ENCODE peak calls at places on chromosomes 16 and 17, in four cellular contexts. One of them, this sample, is unnamed. For H3K9me3 and H3K4me1, the result is how much of the 10 kb centered on the place peaks cover.

GRCh38 chr16:8963010-8963824 is 489 bp downstream of the USP7 start:
- DNase-seq in heart left ventricle: no peak
- DNase-seq in ovary: peak
- DNase-seq in H1: peak
- DNase-seq in this sample: no peak

GRCh38 chr17:78668847-78669246 is 91.7 kb upstream of the DNAH17 start:
- DNase-seq in ovary: no peak
- DNase-seq in heart left ventricle: no peak
- DNase-seq in H1: no peak
- DNase-seq in this sample: no peak

GRCh38 chr17:72184805-72185204 is 64.0 kb downstream of the SOX9 start:
- DNase-seq in heart left ventricle: peak
- DNase-seq in ovary: no peak
- DNase-seq in H1: no peak
- DNase-seq in this sample: no peak

GRCh38 chr17:38459556-38459955 is 31.3 kb downstream of the ARHGAP23 start:
- DNase-seq in heart left ventricle: peak
- DNase-seq in ovary: no peak
- DNase-seq in H1: no peak
- DNase-seq in this sample: no peak

GRCh38 chr17:39740357-39741111 is 2.8 kb downstream of the GRB7 start:
- DNase-seq in heart left ventricle: no peak
- DNase-seq in ovary: no peak
- DNase-seq in H1: peak
- DNase-seq in this sample: no peak

GRCh38 chr16:27778926-27779570 is 229.1 kb downstream of the KATNIP start:
- DNase-seq in ovary: no peak
- DNase-seq in H1: no peak
- DNase-seq in heart left ventricle: no peak
- DNase-seq in this sample: no peak

GRCh38 chr16:57637424-57637823 is 9.0 kb downstream of the ADGRG1 start:
- DNase-seq in heart left ventricle: peak
- DNase-seq in H1: no peak
- DNase-seq in ovary: no peak
- DNase-seq in this sample: peak

GRCh38 chr17:73343168-73343634 is 31.4 kb upstream of the CDC42EP4 start:
- DNase-seq in H1: peak
- DNase-seq in ovary: peak
- DNase-seq in heart left ventricle: peak
- DNase-seq in this sample: peak

GRCh38 chr17:2213291-2213960 is 90.2 kb downstream of the SMG6 start:
- DNase-seq in ovary: no peak
- DNase-seq in heart left ventricle: no peak
- DNase-seq in H1: no peak
- DNase-seq in this sample: no peak

GRCh38 chr17:2926019-2926650 is 129.9 kb downstream of the RAP1GAP2 start:
- DNase-seq in heart left ventricle: no peak
- DNase-seq in ovary: no peak
- DNase-seq in H1: no peak
- DNase-seq in this sample: no peak

GRCh38 chr16:51112311-51112710 is 38.8 kb downstream of the SALL1 start:
- DNase-seq in heart left ventricle: no peak
- DNase-seq in H1: no peak
- DNase-seq in ovary: no peak
- DNase-seq in this sample: no peak

GRCh38 chr16:51113254-51114125 is 37.6 kb downstream of the SALL1 start:
- DNase-seq in H1: no peak
- DNase-seq in heart left ventricle: no peak
- DNase-seq in ovary: no peak
- DNase-seq in this sample: no peak

GRCh38 chr16:51119576-51120288 is 31.3 kb downstream of the SALL1 start:
- DNase-seq in H1: no peak
- DNase-seq in ovary: no peak
- DNase-seq in heart left ventricle: no peak
- DNase-seq in this sample: no peak

GRCh38 chr16:51114369-51114768 is 36.7 kb downstream of the SALL1 start:
- DNase-seq in ovary: no peak
- DNase-seq in heart left ventricle: no peak
- DNase-seq in H1: no peak
- DNase-seq in this sample: no peak

DNA sequence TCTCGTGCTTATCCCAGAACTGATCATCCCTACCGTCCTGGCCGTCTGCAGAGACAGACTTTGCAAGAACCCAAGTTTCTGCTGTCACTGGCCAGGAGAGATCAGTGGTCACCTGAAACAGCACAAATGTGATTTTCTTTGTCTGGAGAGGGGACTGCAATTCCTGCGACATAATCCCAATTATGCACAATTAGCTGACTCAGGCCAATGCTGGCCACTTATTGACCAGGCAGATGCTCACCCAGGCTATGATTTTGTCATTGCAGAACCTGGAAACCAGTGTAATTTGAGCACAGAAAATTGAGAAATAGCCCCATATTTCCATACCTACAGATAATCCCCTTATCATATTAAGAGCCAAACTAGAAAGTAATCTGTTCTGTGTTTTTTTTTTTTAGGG is 34.7 kb downstream of the SALL1 start:
- DNase-seq in H1: no peak
- DNase-seq in heart left ventricle: no peak
- DNase-seq in ovary: no peak
- DNase-seq in this sample: no peak
- H3K4me3 ChIP-seq in H1: no peak
- H3K4me3 ChIP-seq in heart left ventricle: no peak
- H3K4me3 ChIP-seq in ovary: no peak
- H3K4me3 ChIP-seq in this sample: no peak

GRCh38 chr17:37359682-37360188 is 16.1 kb upstream of the C17orf78 start:
- DNase-seq in H1: no peak
- DNase-seq in ovary: peak
- DNase-seq in heart left ventricle: no peak
- DNase-seq in this sample: no peak

GRCh38 chr17:37358098-37358829 is 17.5 kb upstream of the C17orf78 start:
- DNase-seq in heart left ventricle: peak
- DNase-seq in ovary: peak
- DNase-seq in H1: peak
- DNase-seq in this sample: peak

GRCh38 chr17:37360632-37361031 is 15.2 kb upstream of the C17orf78 start:
- DNase-seq in heart left ventricle: no peak
- DNase-seq in ovary: no peak
- DNase-seq in H1: no peak
- DNase-seq in this sample: no peak

GRCh38 chr17:37361543-37361942 is 14.2 kb upstream of the C17orf78 start:
- DNase-seq in H1: no peak
- DNase-seq in ovary: no peak
- DNase-seq in heart left ventricle: no peak
- DNase-seq in this sample: no peak

GRCh38 chr17:37358830-37359681 is 16.7 kb upstream of the C17orf78 start:
- DNase-seq in ovary: peak
- DNase-seq in H1: peak
- DNase-seq in heart left ventricle: peak
- DNase-seq in this sample: peak
- H3K9me3 ChIP-seq in ovary: under half
- H3K9me3 ChIP-seq in H1: under half
- H3K9me3 ChIP-seq in heart left ventricle: under half
- H3K9me3 ChIP-seq in this sample: under half

GRCh38 chr16:85195271-85195647 is 83.0 kb upstream of the CIBAR2 start:
- DNase-seq in heart left ventricle: no peak
- DNase-seq in ovary: no peak
- DNase-seq in H1: no peak
- DNase-seq in this sample: no peak
- H3K4me1 ChIP-seq in heart left ventricle: under half
- H3K4me1 ChIP-seq in ovary: under half
- H3K4me1 ChIP-seq in H1: under half
- H3K4me1 ChIP-seq in this sample: under half

DNA sequence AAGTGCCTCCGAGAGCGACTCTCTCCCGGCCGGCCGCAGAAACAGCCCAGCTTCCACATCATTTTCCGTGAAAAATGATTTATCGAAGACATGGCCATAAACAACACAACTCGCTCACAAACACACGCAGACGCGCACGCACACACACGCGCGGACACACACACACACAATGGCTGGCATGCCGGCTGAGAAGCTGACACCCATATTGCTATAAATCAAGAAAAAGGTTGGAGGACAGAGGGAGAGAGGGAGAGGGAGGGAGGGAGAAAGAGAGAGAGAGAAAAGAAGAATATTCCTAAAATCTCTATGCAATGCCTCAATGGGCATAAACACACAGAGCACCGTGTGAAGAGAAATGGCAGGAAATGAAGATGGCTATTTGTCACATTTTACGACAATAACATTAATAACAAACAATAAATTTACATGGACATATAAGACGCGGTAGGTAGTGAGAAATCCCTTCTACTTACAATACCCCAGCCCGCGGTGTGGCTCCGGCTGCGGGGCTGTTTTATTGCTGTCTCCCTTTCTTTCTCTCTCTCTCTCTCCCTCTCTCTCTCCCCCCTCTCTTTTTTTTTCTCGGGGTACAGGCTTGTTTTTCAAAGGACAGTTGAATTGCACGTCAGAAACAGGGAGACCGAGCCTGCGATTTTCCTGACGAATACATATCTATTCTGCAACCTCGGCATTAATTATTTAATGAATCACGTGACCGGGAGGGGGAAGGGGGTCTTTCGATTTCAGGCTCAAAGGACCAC is 9.5 kb downstream of the HOXB4 start:
- DNase-seq in ovary: no peak
- DNase-seq in heart left ventricle: no peak
- DNase-seq in H1: no peak
- DNase-seq in this sample: no peak
- H3K4me3 ChIP-seq in ovary: no peak
- H3K4me3 ChIP-seq in heart left ventricle: no peak
- H3K4me3 ChIP-seq in H1: no peak
- H3K4me3 ChIP-seq in this sample: no peak

DNA sequence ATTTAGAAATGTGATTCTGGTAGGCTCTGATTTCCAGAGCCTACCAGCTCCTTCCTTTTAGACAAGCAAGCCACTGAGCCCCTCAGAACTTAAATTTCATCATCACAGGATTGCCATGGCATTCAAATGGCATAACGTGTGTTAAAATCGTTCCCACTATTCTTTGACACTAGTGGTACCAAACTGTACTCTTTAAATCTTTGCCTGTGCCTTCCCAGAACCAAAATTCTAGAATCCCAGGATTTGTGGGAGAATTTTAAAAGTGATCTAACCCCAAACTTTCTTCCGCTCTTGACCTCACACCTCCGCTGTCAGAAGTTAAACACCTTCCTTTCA is 287 bp upstream of the INTS2 start:
- DNase-seq in ovary: no peak
- DNase-seq in H1: no peak
- DNase-seq in heart left ventricle: no peak
- DNase-seq in this sample: no peak
- H3K9me3 ChIP-seq in ovary: under half
- H3K9me3 ChIP-seq in H1: under half
- H3K9me3 ChIP-seq in heart left ventricle: under half
- H3K9me3 ChIP-seq in this sample: under half

GRCh38 chr17:41967921-41968578 is 1.5 kb downstream of the CNP start:
- DNase-seq in ovary: peak
- DNase-seq in heart left ventricle: peak
- DNase-seq in H1: no peak
- DNase-seq in this sample: no peak

GRCh38 chr17:41970901-41971331 is 4.3 kb downstream of the CNP start:
- DNase-seq in ovary: no peak
- DNase-seq in heart left ventricle: peak
- DNase-seq in H1: no peak
- DNase-seq in this sample: no peak

GRCh38 chr17:41967141-41967920 is 736 bp downstream of the CNP start:
- DNase-seq in H1: peak
- DNase-seq in heart left ventricle: peak
- DNase-seq in ovary: peak
- DNase-seq in this sample: no peak

GRCh38 chr17:41966453-41967140 is at the start of gene CNP:
- DNase-seq in ovary: peak
- DNase-seq in H1: peak
- DNase-seq in heart left ventricle: peak
- DNase-seq in this sample: peak

GRCh38 chr17:41968676-41969075 is 2.1 kb downstream of the CNP start:
- DNase-seq in ovary: no peak
- DNase-seq in H1: no peak
- DNase-seq in heart left ventricle: peak
- DNase-seq in this sample: no peak
- H3K4me1 ChIP-seq in ovary: under half
- H3K4me1 ChIP-seq in H1: under half
- H3K4me1 ChIP-seq in heart left ventricle: half or more
- H3K4me1 ChIP-seq in this sample: under half

GRCh38 chr17:7379134-7379533 is 1.8 kb upstream of the TNK1 start:
- DNase-seq in ovary: no peak
- DNase-seq in H1: no peak
- DNase-seq in heart left ventricle: no peak
- DNase-seq in this sample: no peak

GRCh38 chr17:7383371-7383741 is 2.5 kb downstream of the TNK1 start:
- DNase-seq in H1: no peak
- DNase-seq in heart left ventricle: no peak
- DNase-seq in ovary: no peak
- DNase-seq in this sample: no peak

GRCh38 chr17:7382901-7383300 is 2.0 kb downstream of the TNK1 start:
- DNase-seq in ovary: no peak
- DNase-seq in H1: no peak
- DNase-seq in heart left ventricle: no peak
- DNase-seq in this sample: no peak

GRCh38 chr17:7380321-7380720 is 568 bp upstream of the TNK1 start:
- DNase-seq in heart left ventricle: peak
- DNase-seq in ovary: peak
- DNase-seq in H1: no peak
- DNase-seq in this sample: peak

DNA sequence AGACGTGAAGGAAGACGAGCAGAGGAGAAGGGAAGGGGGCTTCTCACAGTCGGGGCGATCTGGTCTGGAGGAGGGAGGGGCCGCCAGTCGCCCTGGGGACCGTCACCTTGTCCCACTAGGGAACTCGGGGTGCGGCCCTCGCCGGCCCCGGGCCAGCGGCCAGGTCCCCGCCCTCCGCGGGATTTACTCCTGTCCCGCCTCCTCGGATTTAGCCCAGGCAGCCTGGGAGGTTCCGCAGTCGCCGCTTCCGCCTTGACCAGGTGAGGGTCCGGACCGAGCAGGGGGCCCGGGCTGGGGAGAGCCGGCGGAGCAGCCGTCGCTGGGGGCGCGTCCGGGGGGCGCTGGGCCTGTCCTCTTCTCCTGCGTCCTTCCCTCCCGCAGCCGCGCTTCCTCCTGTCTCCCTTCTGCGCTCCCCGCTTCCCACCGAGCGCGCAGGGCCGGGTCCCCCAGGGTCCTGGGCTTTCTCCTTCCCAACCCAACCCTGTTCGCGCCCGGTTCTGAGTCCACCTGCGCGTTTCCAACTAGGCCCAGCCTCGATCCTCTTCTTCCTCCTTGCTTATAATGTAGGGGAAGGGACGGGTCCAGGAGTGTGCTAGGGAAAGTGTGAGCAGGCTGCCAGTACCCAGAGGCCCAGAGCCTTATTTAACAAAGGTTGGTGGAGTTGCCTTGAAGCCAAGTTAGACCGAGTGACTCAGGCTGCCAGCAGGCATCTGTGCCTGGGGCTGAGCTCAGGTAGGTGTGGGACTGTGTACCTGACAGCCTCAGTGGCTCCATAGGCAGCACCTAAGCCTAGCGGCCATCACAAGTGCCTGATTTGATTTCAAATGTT is at the start of gene TNK1:
- DNase-seq in ovary: peak
- DNase-seq in H1: peak
- DNase-seq in heart left ventricle: peak
- DNase-seq in this sample: peak
- H3K4me3 ChIP-seq in ovary: peak
- H3K4me3 ChIP-seq in H1: peak
- H3K4me3 ChIP-seq in heart left ventricle: peak
- H3K4me3 ChIP-seq in this sample: peak

This sample was measured in heart right ventricle.